ENCODE peak calls at places on chromosomes 16 and 17, in eight cellular contexts. Q is stomach, J is esophagus squamous epithelium, E is heart left ventricle, B is ascending aorta, C is uterus, Z is AG04450, Y is HFF-Myc. U is an unnamed sample.

GRCh38 chr17:6913608-6914443 is 82.0 kb upstream of the ALOX12 start:
- DNase-seq in E (peak; percentile 76), Z (no peak), Q (peak; percentile 68), J (no peak), B (peak; percentile 77), C (peak; percentile 72), Y (no peak), U (no peak)

GRCh38 chr16:9446471-9447194 is 355.2 kb downstream of the HAPSTR1 start:
- DNase-seq in B (no peak), J (no peak), Q (no peak), Y (no peak), E (no peak), C (no peak), Z (no peak), U (no peak)

GRCh38 chr17:45279898-45280297 is 18.0 kb upstream of the SPATA32 start:
- DNase-seq in Z (no peak), J (no peak), Q (no peak), Y (no peak), B (no peak), C (no peak), E (no peak), U (no peak)

GRCh38 chr16:88510091-88510719 is 57.1 kb downstream of the ZFPM1 start:
- DNase-seq in Q (no peak), E (no peak), Y (no peak), C (no peak), J (no peak), Z (no peak), B (no peak), U (no peak)

GRCh38 chr16:11916524-11917285 is 949 bp upstream of the GSPT1 start:
- DNase-seq in Q (peak; percentile 60), Y (no peak), B (peak; percentile 69), Z (no peak), J (no peak), E (no peak), C (no peak), U (peak; percentile 39)

GRCh38 chr16:80023865-80024264 is 423.3 kb upstream of the MAF start:
- DNase-seq in B (no peak), E (no peak), C (no peak), Q (no peak), Y (no peak), J (no peak), Z (no peak), U (no peak)

GRCh38 chr17:2175294-2175628 is 120.4 kb downstream of the HIC1 start:
- DNase-seq in C (no peak), J (no peak), E (no peak), Y (no peak), B (no peak), Q (no peak), Z (no peak), U (no peak)

GRCh38 chr16:4116328-4117249 is at the start of gene ADCY9:
- DNase-seq in Z (no peak), Y (no peak), E (peak; percentile 87), J (no peak), B (peak; percentile 84), Q (peak; percentile 80), C (peak; percentile 77), U (no peak)

GRCh38 chr17:31900877-31901276 is 631 bp downstream of the UTP6 start:
- DNase-seq in Q (no peak), Y (no peak), C (no peak), B (no peak), E (no peak), Z (no peak), J (no peak), U (no peak)

GRCh38 chr16:80719573-80719972 is 84.8 kb downstream of the CDYL2 start:
- DNase-seq in J (no peak), B (no peak), C (no peak), Q (no peak), Y (no peak), E (no peak), Z (no peak), U (no peak)

GRCh38 chr16:66905633-66906539 is 12.8 kb downstream of the CDH16 start:
- DNase-seq in Z (no peak), C (no peak), B (no peak), J (no peak), E (peak; percentile 83), Q (peak; percentile 86), Y (no peak), U (peak; percentile 98)

GRCh38 chr16:86772231-86772510 is 193.8 kb downstream of the FOXL1 start:
- DNase-seq in B (no peak), Y (no peak), C (no peak), Z (no peak), J (no peak), E (no peak), Q (no peak), U (no peak)

GRCh38 chr16:75415169-75415908 is 18.0 kb downstream of the CFDP1 start:
- DNase-seq in C (no peak), Z (no peak), Y (no peak), Q (no peak), J (no peak), B (no peak), E (no peak), U (no peak)

GRCh38 chr16:87996962-87997880 is 46.0 kb downstream of the BANP start:
- DNase-seq in B (peak; percentile 7), J (no peak), E (no peak), Z (no peak), Q (no peak), C (no peak), Y (no peak), U (no peak)

GRCh38 chr17:49592263-49592662 is 16.6 kb downstream of the NXPH3 start:
- DNase-seq in Z (no peak), B (no peak), C (no peak), Y (no peak), Q (no peak), J (no peak), E (no peak), U (no peak)

GRCh38 chr16:72241930-72242329 is 70.0 kb upstream of the PMFBP1 start:
- DNase-seq in Y (peak; percentile 46), Z (peak; percentile 23), Q (no peak), E (no peak), J (no peak), B (no peak), C (no peak), U (no peak)

GRCh38 chr17:82677353-82677925 is 21.1 kb downstream of the RAB40B start:
- DNase-seq in C (no peak), Q (no peak), Y (no peak), J (no peak), Z (no peak), B (no peak), E (no peak), U (no peak)

GRCh38 chr17:82681547-82681946 is 17.0 kb downstream of the RAB40B start:
- DNase-seq in J (no peak), B (no peak), Q (no peak), Y (no peak), C (no peak), E (no peak), Z (no peak), U (no peak)

GRCh38 chr17:82679586-82680465 is 18.7 kb downstream of the RAB40B start:
- DNase-seq in J (no peak), C (no peak), Q (peak; percentile 66), E (no peak), Z (no peak), B (no peak), Y (no peak), U (no peak)

GRCh38 chr17:82675476-82676245 is 22.8 kb downstream of the RAB40B start:
- DNase-seq in C (no peak), Z (no peak), B (no peak), Q (no peak), J (no peak), E (no peak), Y (no peak), U (no peak)

GRCh38 chr17:82678265-82678891 is 20.1 kb downstream of the RAB40B start:
- DNase-seq in C (no peak), J (no peak), B (no peak), Z (no peak), Y (no peak), E (no peak), Q (no peak), U (no peak)
- H3K4me3 ChIP-seq in C (no peak overlapping the region), J (no peak overlapping the region), B (no peak overlapping the region), Z (no peak overlapping the region), Y (no peak overlapping the region), E (no peak overlapping the region), Q (no peak overlapping the region), U (no peak overlapping the region)

GRCh38 chr16:65126845-65127624 is 5.2 kb upstream of the CDH11 start:
- DNase-seq in J (no peak), C (no peak), Z (no peak), B (no peak), E (no peak), Q (no peak), Y (no peak), U (no peak)
- TF ChIP-seq CTCF in J (no peak), C (no peak), Z (peak; percentile 29), B (peak; percentile 32), E (peak; percentile 7), Q (peak; percentile 23), Y (peak; percentile 22), U (peak; percentile 46)

GRCh38 chr16:21300309-21301167 is 22.4 kb upstream of the CRYM start:
- DNase-seq in C (peak; percentile 95), Z (peak; percentile 100), Y (peak; percentile 100), J (peak; percentile 51), B (peak; percentile 99), Q (peak; percentile 96), E (peak; percentile 93), U (peak; percentile 99)

GRCh38 chr16:21301895-21302291 is 23.8 kb upstream of the CRYM start:
- DNase-seq in C (no peak), E (no peak), Q (no peak), B (no peak), Y (no peak), J (no peak), Z (no peak), U (no peak)

GRCh38 chr16:21302454-21302853 is 24.4 kb upstream of the CRYM start:
- DNase-seq in Q (no peak), Y (no peak), J (no peak), E (no peak), Z (no peak), B (no peak), C (no peak), U (no peak)

GRCh38 chr16:21302898-21303528 is 24.9 kb upstream of the CRYM start:
- DNase-seq in E (no peak), B (no peak), J (no peak), Y (no peak), C (no peak), Z (peak; percentile 47), Q (no peak), U (peak; percentile 66)

GRCh38 chr16:21301168-21301894 is 23.2 kb upstream of the CRYM start:
- DNase-seq in Q (peak; percentile 72), C (peak; percentile 70), Z (no peak), E (peak; percentile 62), Y (peak; percentile 52), J (no peak), B (peak; percentile 84), U (peak; percentile 39)
- H3K4me3 ChIP-seq in Q (peak overlapping the region; percentile 81), C (peak overlapping the region; percentile 50), Z (peak overlapping the region; percentile 79), E (peak overlapping the region; percentile 67), Y (peak overlapping the region; percentile 85), J (peak overlapping the region; percentile 75), B (peak overlapping the region; percentile 72), U (peak overlapping the region; percentile 72)

DNA sequence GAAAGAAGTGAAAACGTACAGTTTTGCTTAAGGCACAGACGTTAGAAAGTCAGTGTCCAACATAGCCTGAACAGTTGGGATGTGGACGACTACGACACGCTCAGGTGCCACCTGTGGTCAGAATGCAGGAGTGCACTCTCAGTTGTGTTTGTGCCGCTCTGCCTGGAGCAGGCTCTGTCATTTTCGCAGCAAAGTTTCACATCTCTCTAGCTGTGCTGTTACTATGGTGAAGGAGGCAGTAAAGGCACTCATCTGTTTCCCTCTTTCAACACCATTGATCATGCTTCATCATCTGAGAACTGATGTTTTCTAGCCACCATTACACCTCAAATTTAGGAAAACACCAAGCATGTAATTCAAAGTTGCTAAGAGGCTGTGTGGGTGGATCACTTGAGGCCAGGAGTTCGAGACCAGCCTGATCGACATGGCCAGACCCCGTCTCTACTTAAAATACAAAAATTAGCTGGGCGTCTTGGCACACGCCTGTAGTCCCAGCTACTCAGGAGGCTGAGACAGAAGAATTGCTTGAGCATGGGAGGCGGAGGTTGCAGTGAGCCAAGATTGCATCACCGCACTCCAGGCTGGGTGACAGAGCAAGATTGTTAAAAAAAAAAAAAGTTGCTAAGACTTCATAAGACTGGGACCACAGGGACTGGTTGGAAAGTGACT is 44.9 kb upstream of the DNAJA2 start:
- DNase-seq in E (no peak), Q (peak; percentile 72), J (no peak), C (no peak), B (no peak), Y (no peak), Z (no peak), U (no peak)
- TF ChIP-seq CTCF in E (peak; percentile 33), Q (peak; percentile 33), J (peak; percentile 44), C (no peak), B (peak; percentile 35), Y (peak; percentile 22), Z (peak; percentile 27), U (peak; percentile 65)

U was measured in retinal pigment epithelial cell.